ENCODE peak calls at places on chromosomes 12 and 14, in ten cellular contexts. O is CD4-positive, alpha-beta memory T cell; N is breast epithelium; S is neuronal stem cell; P is mucosa of gallbladder; X is NCI-H1436; H is GM10248; Y is OCI-M1; Q is activated CD4-positive, alpha-beta T cell treated with anti-CD3 and anti-CD28 coated beads, Interleukin-2, amount 50 U/mL, for 48 hours; R is NCI-H1105. K is an unnamed sample.

GRCh38 chr12:67625004-67625403 is 23.5 kb upstream of the DYRK2 start:
- DNase-seq in P (no peak), R (no peak), O (no peak), S (no peak), H (no peak), N (no peak), Y (no peak), Q (no peak), X (no peak), K (no peak)

GRCh38 chr12:106590601-106591000 is 7.8 kb downstream of the RFX4 start:
- DNase-seq in Q (no peak), N (no peak), R (no peak), X (no peak), O (no peak), P (no peak), H (no peak), S (no peak), Y (no peak), K (no peak)

GRCh38 chr12:2291182-2291832 is 238.5 kb downstream of the CACNA1C start:
- DNase-seq in S (peak; percentile 36), Y (peak; percentile 71), N (no peak), Q (peak; percentile 43), O (peak; percentile 11), P (no peak), R (peak; percentile 30), X (no peak), H (peak; percentile 77), K (peak; percentile 17)

GRCh38 chr12:49583361-49584094 is 15.6 kb upstream of the MCRS1 start:
- DNase-seq in N (no peak), R (no peak), Q (no peak), O (no peak), H (no peak), S (no peak), X (no peak), P (no peak), Y (no peak), K (no peak)

GRCh38 chr12:34400423-34400881 is 378.2 kb downstream of the ALG10 start:
- DNase-seq in Q (no peak), P (peak; percentile 4), O (no peak), X (no peak), S (no peak), H (peak; percentile 4), N (peak; percentile 20), Y (no peak), R (no peak), K (no peak)

GRCh38 chr12:19757317-19757877 is 318.1 kb downstream of the AEBP2 start:
- DNase-seq in H (no peak), N (no peak), P (no peak), X (peak; percentile 14), Q (no peak), S (no peak), R (peak; percentile 18), Y (peak; percentile 69), O (no peak), K (peak; percentile 3)

GRCh38 chr12:14481201-14481600 is 86.5 kb downstream of the PLBD1 start:
- DNase-seq in R (no peak), O (no peak), N (no peak), X (no peak), Y (no peak), S (no peak), Q (no peak), P (no peak), H (no peak), K (no peak)

GRCh38 chr12:39372929-39373328 is 70.0 kb downstream of the KIF21A start:
- DNase-seq in Q (no peak), R (no peak), X (no peak), O (peak; percentile 5), Y (peak; percentile 45), P (no peak), H (no peak), N (no peak), S (no peak), K (no peak)

GRCh38 chr14:76390621-76391020 is 14.7 kb downstream of the ESRRB start:
- DNase-seq in P (no peak), R (no peak), Q (no peak), N (no peak), O (no peak), S (no peak), Y (no peak), X (no peak), H (no peak), K (no peak)

GRCh38 chr14:104966261-104967143 is 11.7 kb downstream of the AHNAK2 start:
- DNase-seq in X (no peak), R (no peak), H (no peak), P (no peak), N (no peak), O (no peak), S (no peak), Y (no peak), Q (no peak), K (no peak)

GRCh38 chr14:96221841-96222240 is 17.2 kb downstream of the BDKRB2 start:
- DNase-seq in P (no peak), H (no peak), R (no peak), N (no peak), Y (no peak), Q (no peak), O (no peak), X (peak; percentile 11), S (no peak), K (no peak)

K was measured in central memory CD4-positive, alpha-beta T cell.